ENCODE peak calls at places on chromosomes 7 and 10, in seven cellular contexts. One of them, this sample, is unnamed.

GRCh38 chr7:16504019-16504418 is 22.6 kb upstream of the LRRC72 start:
- DNase-seq in neural crest cell: no peak
- DNase-seq in fibroblast of the aortic adventitia: peak; percentile 3
- DNase-seq in GM04504: no peak
- DNase-seq in WTC11: no peak
- DNase-seq in activated naive CD4-positive, alpha-beta T cell treated with anti-CD3 and anti-CD28 coated beads, Interleukin-2, amount 50 U/mL, for 72 hours: no peak
- DNase-seq in HTR-8/SVneo: no peak
- DNase-seq in this sample: no peak

GRCh38 chr7:73734619-73735525 is 3.7 kb downstream of the ABHD11 start:
- DNase-seq in neural crest cell: peak; percentile 72
- DNase-seq in fibroblast of the aortic adventitia: peak; percentile 67
- DNase-seq in GM04504: no peak
- DNase-seq in WTC11: peak; percentile 89
- DNase-seq in activated naive CD4-positive, alpha-beta T cell treated with anti-CD3 and anti-CD28 coated beads, Interleukin-2, amount 50 U/mL, for 72 hours: peak; percentile 87
- DNase-seq in HTR-8/SVneo: no peak
- DNase-seq in this sample: peak; percentile 80

GRCh38 chr10:36634916-36635315 is 490.5 kb upstream of the ANKRD30A start:
- DNase-seq in neural crest cell: no peak
- DNase-seq in fibroblast of the aortic adventitia: peak; percentile 60
- DNase-seq in GM04504: peak; percentile 2
- DNase-seq in WTC11: no peak
- DNase-seq in activated naive CD4-positive, alpha-beta T cell treated with anti-CD3 and anti-CD28 coated beads, Interleukin-2, amount 50 U/mL, for 72 hours: no peak
- DNase-seq in HTR-8/SVneo: peak; percentile 27
- DNase-seq in this sample: no peak

GRCh38 chr10:44172883-44173557 is 211.9 kb downstream of the CXCL12 start:
- DNase-seq in neural crest cell: no peak
- DNase-seq in fibroblast of the aortic adventitia: peak; percentile 11
- DNase-seq in GM04504: no peak
- DNase-seq in WTC11: no peak
- DNase-seq in activated naive CD4-positive, alpha-beta T cell treated with anti-CD3 and anti-CD28 coated beads, Interleukin-2, amount 50 U/mL, for 72 hours: no peak
- DNase-seq in HTR-8/SVneo: no peak
- DNase-seq in this sample: no peak

GRCh38 chr10:47015404-47015803 is 104.2 kb downstream of the PTPN20 start:
- DNase-seq in neural crest cell: no peak
- DNase-seq in fibroblast of the aortic adventitia: no peak
- DNase-seq in GM04504: no peak
- DNase-seq in WTC11: no peak
- DNase-seq in activated naive CD4-positive, alpha-beta T cell treated with anti-CD3 and anti-CD28 coated beads, Interleukin-2, amount 50 U/mL, for 72 hours: no peak
- DNase-seq in HTR-8/SVneo: no peak
- DNase-seq in this sample: no peak

GRCh38 chr10:26215534-26215922 is 1.0 kb upstream of the GAD2 start:
- DNase-seq in neural crest cell: no peak
- DNase-seq in fibroblast of the aortic adventitia: no peak
- DNase-seq in GM04504: no peak
- DNase-seq in WTC11: no peak
- DNase-seq in activated naive CD4-positive, alpha-beta T cell treated with anti-CD3 and anti-CD28 coated beads, Interleukin-2, amount 50 U/mL, for 72 hours: no peak
- DNase-seq in HTR-8/SVneo: no peak
- DNase-seq in this sample: peak; percentile 28

GRCh38 chr7:131476740-131477139 is 79.7 kb downstream of the PODXL start:
- DNase-seq in neural crest cell: no peak
- DNase-seq in fibroblast of the aortic adventitia: no peak
- DNase-seq in GM04504: no peak
- DNase-seq in WTC11: no peak
- DNase-seq in activated naive CD4-positive, alpha-beta T cell treated with anti-CD3 and anti-CD28 coated beads, Interleukin-2, amount 50 U/mL, for 72 hours: no peak
- DNase-seq in HTR-8/SVneo: no peak
- DNase-seq in this sample: no peak

GRCh38 chr7:151408839-151409554 is 841 bp downstream of the WDR86 start:
- DNase-seq in neural crest cell: peak; percentile 27
- DNase-seq in fibroblast of the aortic adventitia: no peak
- DNase-seq in GM04504: no peak
- DNase-seq in WTC11: peak; percentile 39
- DNase-seq in activated naive CD4-positive, alpha-beta T cell treated with anti-CD3 and anti-CD28 coated beads, Interleukin-2, amount 50 U/mL, for 72 hours: no peak
- DNase-seq in HTR-8/SVneo: no peak
- DNase-seq in this sample: no peak

GRCh38 chr10:13066527-13066926 is 33.4 kb upstream of the OPTN start:
- DNase-seq in neural crest cell: no peak
- DNase-seq in fibroblast of the aortic adventitia: no peak
- DNase-seq in GM04504: no peak
- DNase-seq in WTC11: no peak
- DNase-seq in activated naive CD4-positive, alpha-beta T cell treated with anti-CD3 and anti-CD28 coated beads, Interleukin-2, amount 50 U/mL, for 72 hours: no peak
- DNase-seq in HTR-8/SVneo: no peak
- DNase-seq in this sample: no peak

GRCh38 chr7:129017264-129017663 is 37.6 kb downstream of the TNPO3 start:
- DNase-seq in neural crest cell: no peak
- DNase-seq in fibroblast of the aortic adventitia: no peak
- DNase-seq in GM04504: no peak
- DNase-seq in WTC11: no peak
- DNase-seq in activated naive CD4-positive, alpha-beta T cell treated with anti-CD3 and anti-CD28 coated beads, Interleukin-2, amount 50 U/mL, for 72 hours: no peak
- DNase-seq in HTR-8/SVneo: no peak
- DNase-seq in this sample: no peak

GRCh38 chr7:151187409-151188251 is 580 bp upstream of the ASB10 start:
- DNase-seq in neural crest cell: no peak
- DNase-seq in fibroblast of the aortic adventitia: no peak
- DNase-seq in GM04504: no peak
- DNase-seq in WTC11: no peak
- DNase-seq in activated naive CD4-positive, alpha-beta T cell treated with anti-CD3 and anti-CD28 coated beads, Interleukin-2, amount 50 U/mL, for 72 hours: no peak
- DNase-seq in HTR-8/SVneo: no peak
- DNase-seq in this sample: no peak

GRCh38 chr7:10824154-10824553 is 149.5 kb upstream of the PHF14 start:
- DNase-seq in neural crest cell: no peak
- DNase-seq in fibroblast of the aortic adventitia: no peak
- DNase-seq in GM04504: no peak
- DNase-seq in WTC11: no peak
- DNase-seq in activated naive CD4-positive, alpha-beta T cell treated with anti-CD3 and anti-CD28 coated beads, Interleukin-2, amount 50 U/mL, for 72 hours: no peak
- DNase-seq in HTR-8/SVneo: no peak
- DNase-seq in this sample: no peak

GRCh38 chr7:75056476-75056875 is 17.1 kb downstream of the RCC1L start:
- DNase-seq in neural crest cell: no peak
- DNase-seq in fibroblast of the aortic adventitia: peak; percentile 94
- DNase-seq in GM04504: peak; percentile 59
- DNase-seq in WTC11: no peak
- DNase-seq in activated naive CD4-positive, alpha-beta T cell treated with anti-CD3 and anti-CD28 coated beads, Interleukin-2, amount 50 U/mL, for 72 hours: no peak
- DNase-seq in HTR-8/SVneo: no peak
- DNase-seq in this sample: no peak

GRCh38 chr7:98106647-98107312 is at the start of gene LMTK2:
- DNase-seq in neural crest cell: peak; percentile 99
- DNase-seq in fibroblast of the aortic adventitia: peak; percentile 87
- DNase-seq in GM04504: peak; percentile 74
- DNase-seq in WTC11: peak; percentile 96
- DNase-seq in activated naive CD4-positive, alpha-beta T cell treated with anti-CD3 and anti-CD28 coated beads, Interleukin-2, amount 50 U/mL, for 72 hours: peak; percentile 99
- DNase-seq in HTR-8/SVneo: peak; percentile 74
- DNase-seq in this sample: peak; percentile 97

GRCh38 chr10:107984581-107984980 is 820.1 kb upstream of the SORCS1 start:
- DNase-seq in neural crest cell: no peak
- DNase-seq in fibroblast of the aortic adventitia: no peak
- DNase-seq in GM04504: no peak
- DNase-seq in WTC11: no peak
- DNase-seq in activated naive CD4-positive, alpha-beta T cell treated with anti-CD3 and anti-CD28 coated beads, Interleukin-2, amount 50 U/mL, for 72 hours: no peak
- DNase-seq in HTR-8/SVneo: no peak
- DNase-seq in this sample: no peak

GRCh38 chr7:1458676-1459511 is at the start of gene MICALL2:
- DNase-seq in neural crest cell: no peak
- DNase-seq in fibroblast of the aortic adventitia: peak; percentile 80
- DNase-seq in GM04504: peak; percentile 81
- DNase-seq in WTC11: no peak
- DNase-seq in activated naive CD4-positive, alpha-beta T cell treated with anti-CD3 and anti-CD28 coated beads, Interleukin-2, amount 50 U/mL, for 72 hours: peak; percentile 22
- DNase-seq in HTR-8/SVneo: peak; percentile 98
- DNase-seq in this sample: peak; percentile 59

GRCh38 chr10:77386365-77386764 is 251.2 kb downstream of the KCNMA1 start:
- DNase-seq in neural crest cell: no peak
- DNase-seq in fibroblast of the aortic adventitia: no peak
- DNase-seq in GM04504: no peak
- DNase-seq in WTC11: no peak
- DNase-seq in activated naive CD4-positive, alpha-beta T cell treated with anti-CD3 and anti-CD28 coated beads, Interleukin-2, amount 50 U/mL, for 72 hours: no peak
- DNase-seq in HTR-8/SVneo: no peak
- DNase-seq in this sample: no peak

GRCh38 chr7:28239823-28240204 is 59.2 kb upstream of the JAZF1 start:
- DNase-seq in neural crest cell: no peak
- DNase-seq in fibroblast of the aortic adventitia: no peak
- DNase-seq in GM04504: no peak
- DNase-seq in WTC11: no peak
- DNase-seq in activated naive CD4-positive, alpha-beta T cell treated with anti-CD3 and anti-CD28 coated beads, Interleukin-2, amount 50 U/mL, for 72 hours: no peak
- DNase-seq in HTR-8/SVneo: no peak
- DNase-seq in this sample: no peak

GRCh38 chr7:111362660-111363059 is 199.6 kb downstream of the IMMP2L start:
- DNase-seq in neural crest cell: no peak
- DNase-seq in fibroblast of the aortic adventitia: peak; percentile 57
- DNase-seq in GM04504: no peak
- DNase-seq in WTC11: no peak
- DNase-seq in activated naive CD4-positive, alpha-beta T cell treated with anti-CD3 and anti-CD28 coated beads, Interleukin-2, amount 50 U/mL, for 72 hours: no peak
- DNase-seq in HTR-8/SVneo: no peak
- DNase-seq in this sample: no peak

GRCh38 chr7:155551785-155552611 is 5.6 kb upstream of the CNPY1 start:
- DNase-seq in neural crest cell: no peak
- DNase-seq in fibroblast of the aortic adventitia: no peak
- DNase-seq in GM04504: no peak
- DNase-seq in WTC11: no peak
- DNase-seq in activated naive CD4-positive, alpha-beta T cell treated with anti-CD3 and anti-CD28 coated beads, Interleukin-2, amount 50 U/mL, for 72 hours: no peak
- DNase-seq in HTR-8/SVneo: no peak
- DNase-seq in this sample: no peak

GRCh38 chr7:46916581-46916980 is 665.3 kb downstream of the TNS3 start:
- DNase-seq in neural crest cell: no peak
- DNase-seq in fibroblast of the aortic adventitia: no peak
- DNase-seq in GM04504: no peak
- DNase-seq in WTC11: no peak
- DNase-seq in activated naive CD4-positive, alpha-beta T cell treated with anti-CD3 and anti-CD28 coated beads, Interleukin-2, amount 50 U/mL, for 72 hours: no peak
- DNase-seq in HTR-8/SVneo: no peak
- DNase-seq in this sample: no peak

GRCh38 chr7:149041350-149041749 is 13.0 kb upstream of the PDIA4 start:
- DNase-seq in neural crest cell: no peak
- DNase-seq in fibroblast of the aortic adventitia: no peak
- DNase-seq in GM04504: no peak
- DNase-seq in WTC11: no peak
- DNase-seq in activated naive CD4-positive, alpha-beta T cell treated with anti-CD3 and anti-CD28 coated beads, Interleukin-2, amount 50 U/mL, for 72 hours: no peak
- DNase-seq in HTR-8/SVneo: no peak
- DNase-seq in this sample: no peak

GRCh38 chr10:35940067-35940989 is 298.2 kb upstream of the FZD8 start:
- DNase-seq in neural crest cell: no peak
- DNase-seq in fibroblast of the aortic adventitia: peak; percentile 63
- DNase-seq in GM04504: no peak
- DNase-seq in WTC11: peak; percentile 33
- DNase-seq in activated naive CD4-positive, alpha-beta T cell treated with anti-CD3 and anti-CD28 coated beads, Interleukin-2, amount 50 U/mL, for 72 hours: no peak
- DNase-seq in HTR-8/SVneo: no peak
- DNase-seq in this sample: no peak

This sample was measured in glutamatergic neuron.